ENCODE peak calls at places on chromosome 1, in four cellular contexts. T, G, U and X are unnamed samples.

GRCh38 chr1:215022204-215022603 is 60.3 kb upstream of the KCNK2 start:
- DNase-seq in T (no peak), G (no peak), U (peak; percentile 16), X (no peak)

GRCh38 chr1:18731591-18732235 is 101.1 kb downstream of the PAX7 start:
- DNase-seq in T (no peak), U (no peak), G (no peak), X (no peak)

GRCh38 chr1:145784409-145784808 is 39.5 kb downstream of the RNF115 start:
- DNase-seq in G (no peak), T (no peak), U (no peak), X (no peak)

GRCh38 chr1:184945034-184945433 is 29.3 kb downstream of the NIBAN1 start:
- DNase-seq in T (no peak), G (no peak), U (no peak), X (peak; percentile 51)

GRCh38 chr1:116878804-116879477 is 30.8 kb upstream of the PTGFRN start:
- DNase-seq in G (peak; percentile 48), T (peak; percentile 72), U (peak; percentile 17), X (peak; percentile 61)

GRCh38 chr1:8107897-8108296 is 81.8 kb upstream of the ERRFI1 start:
- DNase-seq in U (no peak), T (no peak), G (peak; percentile 30), X (no peak)

GRCh38 chr1:247357781-247358211 is 26.1 kb upstream of the ZNF496 start:
- DNase-seq in G (no peak), T (no peak), U (peak; percentile 94), X (peak; percentile 77)

GRCh38 chr1:85585845-85586244 is 5.3 kb downstream of the CCN1 start:
- DNase-seq in T (no peak), U (peak; percentile 86), G (no peak), X (no peak)

GRCh38 chr1:164836614-164837018 is 277.6 kb downstream of the PBX1 start:
- DNase-seq in T (no peak), U (no peak), G (no peak), X (no peak)

GRCh38 chr1:3712573-3713535 is 39.4 kb upstream of the CCDC27 start:
- DNase-seq in T (no peak), G (no peak), U (no peak), X (no peak)

GRCh38 chr1:78792756-78793155 is 143.1 kb downstream of the IFI44 start:
- DNase-seq in T (no peak), U (no peak), G (no peak), X (no peak)

GRCh38 chr1:12541274-12542137 is 76.5 kb downstream of the DHRS3 start:
- DNase-seq in G (peak; percentile 87), T (peak; percentile 31), U (peak; percentile 67), X (no peak)

GRCh38 chr1:27327964-27328363 is 6.0 kb downstream of the TMEM222 start:
- DNase-seq in G (no peak), T (no peak), U (no peak), X (no peak)
- TF ChIP-seq FOS in G (no peak), T (no peak), U (no peak), X (no peak)

DNA sequence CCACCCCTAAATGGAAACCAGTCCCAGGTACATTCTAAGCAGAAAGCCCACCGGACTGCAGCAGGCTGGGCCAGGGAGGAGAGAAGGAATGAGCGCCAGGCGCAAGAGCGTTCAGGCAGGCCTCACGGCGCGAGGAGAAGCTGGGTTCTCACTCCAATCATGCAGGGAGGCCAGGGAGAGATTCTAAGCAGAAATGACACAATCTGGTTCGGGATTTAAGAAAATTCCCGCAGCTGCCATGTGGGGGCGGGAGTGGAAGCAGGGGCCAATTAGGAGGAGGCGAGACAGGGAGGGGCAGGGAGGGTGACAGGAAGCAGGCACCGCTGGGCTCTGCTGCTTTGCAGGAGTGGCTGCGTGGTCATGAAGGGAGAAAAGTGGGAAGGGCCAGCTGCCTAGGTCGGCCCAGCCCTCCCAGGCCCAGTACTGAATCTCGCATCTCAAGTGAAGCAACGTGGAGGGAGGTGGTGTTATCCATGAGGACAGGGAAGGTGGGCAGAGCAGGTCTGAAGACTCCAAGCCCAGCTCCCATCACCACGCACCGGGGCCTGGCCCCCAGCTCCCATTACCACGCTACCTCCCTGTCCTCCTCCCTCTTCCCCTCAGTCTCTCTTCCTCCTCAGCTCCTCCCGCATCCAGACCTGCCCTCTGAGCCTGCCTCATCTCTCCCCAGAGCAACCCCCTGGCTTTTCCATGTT is 11.8 kb downstream of the NPHP4 start:
- DNase-seq in T (no peak), U (peak; percentile 34), G (peak; percentile 78), X (no peak)
- TF ChIP-seq FOS in T (no peak), U (no peak), G (no peak), X (no peak)

GRCh38 chr1:16126738-16127515 is 28.9 kb downstream of the EPHA2 start:
- DNase-seq in G (no peak), U (no peak), T (no peak), X (no peak)

GRCh38 chr1:16128338-16128741 is 27.5 kb downstream of the EPHA2 start:
- DNase-seq in U (no peak), T (no peak), G (no peak), X (no peak)

GRCh38 chr1:16129316-16129715 is 26.6 kb downstream of the EPHA2 start:
- DNase-seq in T (no peak), G (no peak), U (no peak), X (no peak)

GRCh38 chr1:16126160-16126559 is 29.7 kb downstream of the EPHA2 start:
- DNase-seq in U (no peak), T (no peak), G (no peak), X (no peak)

GRCh38 chr1:16127676-16128337 is 28.1 kb downstream of the EPHA2 start:
- DNase-seq in T (no peak), G (no peak), U (no peak), X (no peak)
- TF ChIP-seq FOS in T (no peak), G (no peak), U (no peak), X (no peak)

GRCh38 chr1:105793541-105794146 is 1262.8 kb upstream of the PRMT6 start:
- DNase-seq in U (no peak), T (no peak), G (peak; percentile 14), X (no peak)
- TF ChIP-seq FOS in U (no peak), T (no peak), G (no peak), X (no peak)

GRCh38 chr1:161491472-161491871 is 13.8 kb upstream of the FCGR2A start:
- DNase-seq in T (no peak), U (no peak), G (peak; percentile 45), X (no peak)

GRCh38 chr1:161492827-161493226 is 12.4 kb upstream of the FCGR2A start:
- DNase-seq in T (no peak), U (no peak), G (no peak), X (no peak)

GRCh38 chr1:161495490-161495889 is 9.8 kb upstream of the FCGR2A start:
- DNase-seq in T (no peak), U (no peak), G (no peak), X (no peak)

GRCh38 chr1:161498646-161499045 is 6.6 kb upstream of the FCGR2A start:
- DNase-seq in T (no peak), G (no peak), U (no peak), X (no peak)

DNA sequence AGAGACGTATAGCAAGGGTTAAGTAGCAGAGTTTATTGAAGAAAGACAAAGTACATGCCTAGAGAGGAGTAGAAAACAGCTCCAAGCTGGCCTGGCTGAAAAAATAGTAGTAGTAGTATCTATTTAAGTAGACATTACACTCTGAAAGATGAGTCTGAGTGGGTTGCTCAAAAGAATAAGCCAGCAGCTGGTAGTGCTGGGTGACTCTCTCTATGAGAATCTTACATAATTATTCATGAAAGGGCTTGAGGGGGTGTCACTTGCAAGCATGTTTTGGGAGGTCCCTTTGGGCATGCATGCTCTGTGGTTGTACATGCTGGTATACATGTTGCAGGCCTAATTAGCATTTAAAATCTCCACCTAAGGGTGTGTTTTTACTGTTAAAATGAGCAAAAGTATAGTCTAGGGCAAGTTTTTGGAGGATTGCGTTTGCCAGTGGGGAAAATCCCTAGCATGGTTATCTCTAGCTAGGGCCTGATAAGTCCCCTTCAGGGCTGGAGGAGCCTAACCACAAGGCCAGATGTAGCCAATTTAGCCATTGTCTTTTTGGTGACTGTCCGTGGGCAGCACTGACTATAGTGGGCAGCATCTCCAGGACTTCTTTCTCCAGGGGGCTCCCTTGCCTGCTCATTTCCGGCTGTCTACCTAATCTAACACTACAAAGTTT is 11.1 kb upstream of the FCGR2A start:
- DNase-seq in G (no peak), U (no peak), T (no peak), X (no peak)
- TF ChIP-seq FOS in G (no peak), U (no peak), T (no peak), X (no peak)